ENCODE peak calls at places on chromosomes 7 and 10, in nine cellular contexts. C, V, J, O, U, Z, N, A and S are unnamed samples.

GRCh38 chr7:36784991-36785940 is 61.0 kb upstream of the AOAH start:
- DNase-seq in C (no peak), V (no peak), O (peak), U (no peak), A (no peak), Z (no peak), N (no peak), J (peak), S (no peak)

GRCh38 chr10:99555371-99556224 is 22.9 kb downstream of the NKX2-3 start:
- DNase-seq in V (no peak), C (no peak), J (no peak), U (no peak), A (no peak), O (no peak), N (no peak), Z (no peak), S (no peak)

GRCh38 chr7:45689011-45689796 is 115.0 kb downstream of the ADCY1 start:
- DNase-seq in Z (peak), N (no peak), U (peak), C (no peak), J (peak), O (peak), V (no peak), A (peak), S (no peak)

GRCh38 chr7:26279405-26279804 is 12.3 kb upstream of the SNX10 start:
- DNase-seq in U (no peak), O (no peak), V (no peak), Z (peak), J (no peak), N (no peak), A (no peak), C (no peak), S (no peak)

GRCh38 chr7:70752794-70753241 is 379.1 kb upstream of the GALNT17 start:
- DNase-seq in Z (peak), O (peak), U (peak), C (no peak), J (no peak), N (no peak), V (no peak), A (peak), S (no peak)

GRCh38 chr7:49295136-49295535 is 370.8 kb downstream of the CDC14C start:
- DNase-seq in U (no peak), A (peak), J (no peak), N (no peak), Z (peak), O (peak), V (no peak), C (no peak), S (peak)

GRCh38 chr10:89086801-89087513 is 96.4 kb downstream of the FAS start:
- DNase-seq in Z (peak), V (no peak), U (peak), O (peak), C (no peak), N (no peak), A (peak), J (peak), S (no peak)

GRCh38 chr10:60456053-60456452 is 66.4 kb upstream of the ANK3 start:
- DNase-seq in C (no peak), A (peak), J (no peak), V (no peak), Z (peak), O (peak), N (no peak), U (peak), S (no peak)

GRCh38 chr10:32459072-32459703 is 13.2 kb downstream of the CCDC7 start:
- DNase-seq in Z (no peak), O (no peak), A (no peak), V (no peak), J (no peak), N (no peak), C (no peak), U (no peak), S (no peak)

GRCh38 chr7:151010307-151011096 is 13.8 kb downstream of the ATG9B start:
- DNase-seq in A (peak), N (no peak), Z (peak), O (no peak), U (peak), V (no peak), J (no peak), C (no peak), S (no peak)

GRCh38 chr7:43038229-43038628 is 74.2 kb upstream of the HECW1 start:
- DNase-seq in J (no peak), V (no peak), N (peak), C (no peak), Z (peak), O (peak), A (peak), U (peak), S (no peak)

GRCh38 chr7:40717242-40717641 is 582.4 kb downstream of the SUGCT start:
- DNase-seq in U (peak), N (peak), A (peak), O (peak), Z (peak), C (no peak), V (no peak), J (peak), S (no peak)